ENCODE peak calls at places on chromosomes 16 and 17, in eight cellular contexts. W, D, J, H, N, T, K and C are unnamed samples.

GRCh38 chr16:2520784-2521577 is 810 bp downstream of the AMDHD2 start:
- DNase-seq in H (peak), T (no peak), D (no peak), N (peak), J (peak), K (peak), W (no peak), C (peak)

GRCh38 chr16:66416981-66417700 is 10.0 kb upstream of the BEAN1 start:
- DNase-seq in W (no peak), T (no peak), K (no peak), H (no peak), N (no peak), D (no peak), J (no peak), C (no peak)

GRCh38 chr16:1990336-1991134 is 765 bp downstream of the SYNGR3 start:
- DNase-seq in W (peak), T (no peak), H (peak), N (peak), D (no peak), J (no peak), K (no peak), C (peak)

GRCh38 chr17:80760501-80760900 is 215.9 kb downstream of the RPTOR start:
- DNase-seq in T (no peak), K (no peak), D (no peak), N (no peak), W (peak), H (no peak), J (no peak), C (no peak)

GRCh38 chr16:2784536-2785100 is 2.7 kb downstream of the PRSS33 start:
- DNase-seq in W (no peak), H (no peak), K (no peak), J (no peak), T (no peak), D (no peak), N (no peak), C (no peak)

GRCh38 chr17:28078443-28079229 is 36.2 kb downstream of the NLK start:
- DNase-seq in J (no peak), N (no peak), K (no peak), W (no peak), D (no peak), T (no peak), H (no peak), C (no peak)

GRCh38 chr17:76862079-76862478 is 6.1 kb upstream of the MGAT5B start:
- DNase-seq in N (no peak), D (no peak), H (no peak), T (no peak), W (no peak), K (no peak), J (no peak), C (no peak)

GRCh38 chr16:77112701-77113100 is 78.3 kb upstream of the MON1B start:
- DNase-seq in D (no peak), J (no peak), T (no peak), N (no peak), H (no peak), K (no peak), W (no peak), C (no peak)

GRCh38 chr16:85709766-85710423 is 21.1 kb upstream of the GINS2 start:
- DNase-seq in T (no peak), H (no peak), W (peak), N (no peak), J (no peak), K (no peak), D (no peak), C (no peak)

GRCh38 chr17:28474035-28474640 is 694 bp downstream of the SLC13A2 start:
- DNase-seq in D (no peak), K (no peak), T (no peak), N (no peak), H (no peak), W (no peak), J (no peak), C (no peak)

GRCh38 chr17:72656114-72656763 is 436.2 kb downstream of the SLC39A11 start:
- DNase-seq in H (no peak), K (no peak), W (no peak), T (no peak), D (no peak), N (no peak), J (no peak), C (no peak)

GRCh38 chr17:75289832-75290337 is 652 bp upstream of the SLC25A19 start:
- DNase-seq in D (peak), N (peak), T (peak), H (peak), K (peak), J (peak), W (no peak), C (no peak)

GRCh38 chr17:63826468-63827001 is 696 bp upstream of the PSMC5 start:
- DNase-seq in J (no peak), H (peak), N (peak), K (no peak), W (no peak), T (no peak), D (no peak), C (peak)